ENCODE peak calls at places on chromosomes 2 and 18, in seven cellular contexts. L is GM13976, H is cardiac muscle cell, T is tibial artery, D is OCI-LY7, I is foreskin fibroblast, N is fibroblast of lung. C is an unnamed sample.

GRCh38 chr2:239663364-239663924 is 262.6 kb upstream of the HDAC4 start:
- DNase-seq in N (no peak), T (no peak), H (no peak), D (no peak), I (no peak), L (no peak), C (no peak)

GRCh38 chr2:23489471-23490400 is 104.8 kb downstream of the KLHL29 start:
- DNase-seq in D (no peak), L (no peak), T (no peak), H (no peak), N (peak; percentile 25), I (no peak), C (no peak)

GRCh38 chr2:12236136-12236834 is 480.5 kb upstream of the TRIB2 start:
- DNase-seq in T (no peak), H (no peak), L (no peak), N (peak; percentile 83), I (no peak), D (no peak), C (no peak)

GRCh38 chr2:176552456-176553135 is 283.4 kb downstream of the MTX2 start:
- DNase-seq in T (no peak), I (peak; percentile 69), D (no peak), N (peak; percentile 87), H (no peak), L (no peak), C (no peak)

GRCh38 chr2:36214682-36215081 is 140.9 kb upstream of the CRIM1 start:
- DNase-seq in N (no peak), I (no peak), H (peak; percentile 8), L (no peak), T (no peak), D (no peak), C (no peak)

GRCh38 chr2:203718087-203718486 is 11.6 kb downstream of the CD28 start:
- DNase-seq in H (peak; percentile 28), N (peak; percentile 13), T (no peak), I (no peak), D (peak; percentile 53), L (no peak), C (no peak)

GRCh38 chr2:39000552-39000951 is 110.9 kb downstream of the ARHGEF33 start:
- DNase-seq in N (no peak), I (no peak), T (no peak), L (no peak), H (peak; percentile 27), D (no peak), C (no peak)

GRCh38 chr18:48894266-48894600 is 56.5 kb downstream of the SMAD7 start:
- DNase-seq in I (no peak), D (no peak), N (no peak), H (no peak), T (no peak), L (no peak), C (no peak)

GRCh38 chr2:226798422-226799210 is 1.0 kb downstream of the IRS1 start:
- DNase-seq in H (peak; percentile 53), I (no peak), N (peak; percentile 69), T (peak; percentile 40), L (peak; percentile 77), D (peak; percentile 89), C (no peak)

GRCh38 chr2:102241616-102242260 is 54.9 kb downstream of the IL1RL2 start:
- DNase-seq in T (no peak), I (no peak), H (no peak), N (no peak), L (no peak), D (no peak), C (no peak)

GRCh38 chr2:109260116-109260855 is 131.3 kb downstream of the SH3RF3 start:
- DNase-seq in H (no peak), L (no peak), I (no peak), T (peak; percentile 7), D (no peak), N (no peak), C (no peak)

GRCh38 chr2:85437488-85438290 is 19.2 kb downstream of the SH2D6 start:
- DNase-seq in H (peak; percentile 73), I (peak; percentile 85), D (peak; percentile 77), T (peak; percentile 81), N (peak; percentile 83), L (peak; percentile 90), C (peak; percentile 73)

GRCh38 chr18:59402432-59403090 is 43.5 kb upstream of the LMAN1 start:
- DNase-seq in T (peak; percentile 57), H (peak; percentile 92), L (peak; percentile 81), N (peak; percentile 61), I (peak; percentile 63), D (peak; percentile 68), C (no peak)

GRCh38 chr2:100350661-100351185 is 28.4 kb upstream of the LONRF2 start:
- DNase-seq in H (no peak), N (peak; percentile 3), T (no peak), I (no peak), D (no peak), L (no peak), C (no peak)

GRCh38 chr2:241961454-241961853 is 91.9 kb downstream of the RTP5 start:
- DNase-seq in L (no peak), D (peak; percentile 17), T (no peak), I (no peak), H (no peak), N (no peak), C (no peak)

GRCh38 chr18:54822872-54823845 is 5.1 kb upstream of the RAB27B start:
- DNase-seq in H (no peak), T (no peak), N (peak; percentile 88), I (peak; percentile 96), D (no peak), L (no peak), C (no peak)

GRCh38 chr2:151857650-151858049 is 29.4 kb upstream of the ARL5A start:
- DNase-seq in L (no peak), D (no peak), I (no peak), H (no peak), T (no peak), N (no peak), C (no peak)

GRCh38 chr18:79393181-79393598 is 2.5 kb upstream of the NFATC1 start:
- DNase-seq in N (no peak), D (peak; percentile 36), L (no peak), T (no peak), H (no peak), I (no peak), C (no peak)

GRCh38 chr2:228827056-228827455 is 444.0 kb downstream of the PID1 start:
- DNase-seq in N (no peak), D (no peak), T (no peak), I (peak; percentile 54), L (no peak), H (no peak), C (no peak)

GRCh38 chr2:171412571-171412970 is 21.2 kb downstream of the METTL8 start:
- DNase-seq in D (no peak), I (no peak), L (no peak), N (no peak), T (no peak), H (no peak), C (no peak)

GRCh38 chr2:64406407-64406774 is 47.6 kb upstream of the LGALSL start:
- DNase-seq in L (no peak), N (no peak), T (no peak), H (no peak), D (no peak), I (no peak), C (no peak)

DNA sequence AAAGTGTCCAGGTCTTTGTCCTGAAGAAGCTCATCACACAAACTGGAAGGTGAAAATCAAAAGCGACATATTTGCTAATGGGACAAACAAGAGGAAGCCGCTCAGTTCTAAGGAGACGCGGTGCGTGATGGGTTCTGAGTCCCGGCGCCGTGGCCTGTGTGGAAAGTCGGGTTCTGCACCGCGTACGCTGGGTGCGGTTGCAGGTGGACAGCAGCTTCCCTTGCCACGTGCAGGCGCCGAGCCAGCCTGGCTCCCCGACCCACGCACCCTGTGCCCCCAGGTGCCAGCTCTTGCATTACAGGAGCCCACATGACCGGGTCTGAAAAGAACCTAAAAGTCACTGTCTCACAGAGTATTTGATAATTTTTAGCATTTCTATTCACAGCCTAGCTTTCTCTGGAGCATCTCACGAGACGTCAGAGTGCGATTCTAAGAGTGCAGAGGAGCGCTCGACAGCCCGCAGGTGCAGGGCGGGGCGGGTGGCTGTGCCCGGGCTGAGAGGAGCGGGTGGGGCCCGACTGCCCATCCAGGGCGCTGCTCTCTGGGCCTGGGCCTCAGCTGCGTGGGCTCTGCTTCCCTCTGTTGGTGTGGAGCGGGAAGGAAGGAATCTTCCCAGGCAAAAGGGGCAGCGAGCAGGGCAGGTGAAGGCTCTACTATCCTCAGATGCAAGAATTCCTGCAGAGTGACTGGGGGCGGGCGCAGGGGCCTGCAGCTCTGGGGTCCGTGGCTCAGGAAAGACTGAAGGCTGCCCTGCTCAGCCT is 39.4 kb downstream of the MYT1L start:
- DNase-seq in D (no peak), I (no peak), H (peak; percentile 52), N (no peak), L (no peak), T (no peak), C (no peak)
- TF ChIP-seq CTCF in D (no peak), I (peak; percentile 23), H (no peak), N (no peak), L (no peak), T (no peak), C (no peak)

GRCh38 chr2:106163948-106164580 is 30.0 kb downstream of the UXS1 start:
- DNase-seq in D (peak; percentile 65), L (no peak), T (no peak), H (no peak), I (no peak), N (peak; percentile 35), C (no peak)

GRCh38 chr2:106161938-106162814 is 31.9 kb downstream of the UXS1 start:
- DNase-seq in D (no peak), N (peak; percentile 47), T (no peak), I (no peak), L (no peak), H (peak; percentile 83), C (no peak)

GRCh38 chr2:106165556-106165955 is 28.5 kb downstream of the UXS1 start:
- DNase-seq in T (no peak), D (no peak), L (no peak), H (no peak), I (no peak), N (no peak), C (no peak)

GRCh38 chr2:106167067-106167466 is 27.0 kb downstream of the UXS1 start:
- DNase-seq in L (no peak), H (no peak), D (no peak), T (no peak), I (no peak), N (no peak), C (no peak)

DNA sequence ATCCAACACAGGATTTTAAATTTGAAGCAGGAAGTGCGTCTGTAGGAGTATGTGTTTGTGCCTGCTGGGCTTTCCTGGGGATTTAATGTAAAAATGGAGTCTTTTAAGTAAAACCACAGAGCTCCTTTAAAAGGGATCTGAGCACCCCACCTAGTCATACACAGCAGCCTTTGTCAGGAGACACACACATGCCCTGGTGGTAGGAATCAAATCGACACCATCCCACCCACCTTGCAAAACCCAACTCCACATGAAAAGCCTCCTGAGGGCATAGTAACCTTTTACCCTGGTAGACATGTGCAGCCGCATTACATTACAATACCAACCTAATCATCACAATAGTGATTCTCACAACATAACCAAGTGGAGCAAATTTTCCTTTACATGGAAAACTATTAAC is 29.0 kb downstream of the UXS1 start:
- DNase-seq in D (no peak), T (no peak), H (no peak), L (no peak), N (no peak), I (no peak), C (no peak)
- TF ChIP-seq CTCF in D (no peak), T (no peak), H (peak; percentile 6), L (no peak), N (no peak), I (no peak), C (no peak)

GRCh38 chr2:95289251-95289650 is 7.9 kb upstream of the KCNIP3 start:
- DNase-seq in L (no peak), N (no peak), D (no peak), H (no peak), I (no peak), T (no peak), C (no peak)
- TF ChIP-seq CTCF in L (no peak), N (no peak), D (no peak), H (no peak), I (no peak), T (no peak), C (no peak)

GRCh38 chr2:240760576-240761246 is 59.3 kb downstream of the KIF1A start:
- DNase-seq in L (no peak), H (peak; percentile 29), D (no peak), N (no peak), I (no peak), T (no peak), C (no peak)
- TF ChIP-seq CTCF in L (no peak), H (no peak), D (no peak), N (no peak), I (no peak), T (no peak), C (no peak)